ENCODE peak calls at places on chromosomes 4 and X, in ten cellular contexts. H is GM03348; G is NCI-H460; U is EL; O is COR-L47; R is T-helper 9 cell; B is ACHN; X is PC-3; K is CD8-positive, alpha-beta T cell; Q is HFFc6. T is an unnamed sample.

GRCh38 chr4:69617083-69617694 is 22.3 kb downstream of the UGT2A2 start:
- DNase-seq in H (peak), G (peak), U (peak), O (peak), R (no peak), B (peak), X (peak), K (no peak), Q (peak), T (no peak)

GRCh38 chrX:41827886-41828285 is 95.5 kb downstream of the CASK start:
- DNase-seq in H (peak), G (no peak), U (peak), O (no peak), R (no peak), B (no peak), X (no peak), K (no peak), Q (peak), T (no peak)

GRCh38 chr4:149110499-149110898 is 668.3 kb upstream of the NR3C2 start:
- DNase-seq in H (no peak), G (no peak), U (no peak), O (no peak), R (no peak), B (no peak), X (no peak), K (no peak), Q (no peak), T (no peak)

GRCh38 chr4:3598695-3599227 is 66.5 kb upstream of the LRPAP1 start:
- DNase-seq in H (no peak), G (no peak), U (no peak), O (no peak), R (no peak), B (no peak), X (no peak), K (no peak), Q (no peak), T (no peak)

GRCh38 chr4:168361365-168362024 is 42.9 kb upstream of the DDX60 start:
- DNase-seq in H (no peak), G (no peak), U (no peak), O (no peak), R (no peak), B (no peak), X (no peak), K (no peak), Q (no peak), T (no peak)

GRCh38 chrX:72041166-72041565 is 90.5 kb downstream of the RTL5 start:
- DNase-seq in H (no peak), G (no peak), U (no peak), O (no peak), R (no peak), B (no peak), X (no peak), K (no peak), Q (no peak), T (no peak)

GRCh38 chr4:53695540-53696463 is 104.5 kb upstream of the LNX1 start:
- DNase-seq in H (no peak), G (no peak), U (no peak), O (no peak), R (no peak), B (no peak), X (no peak), K (no peak), Q (no peak), T (no peak)

GRCh38 chr4:107183155-107183774 is 147.2 kb upstream of the DKK2 start:
- DNase-seq in H (peak), G (peak), U (peak), O (peak), R (no peak), B (peak), X (peak), K (no peak), Q (peak), T (no peak)

GRCh38 chrX:73965833-73966232 is 338.1 kb upstream of the ZCCHC13 start:
- DNase-seq in H (no peak), G (no peak), U (no peak), O (no peak), R (no peak), B (no peak), X (no peak), K (no peak), Q (no peak), T (no peak)

GRCh38 chrX:21711848-21712197 is 46.1 kb downstream of the SMPX start:
- DNase-seq in H (no peak), G (no peak), U (no peak), O (no peak), R (no peak), B (no peak), X (peak), K (no peak), Q (no peak), T (no peak)

T was measured in tibial artery.